ENCODE peak calls at places on chromosomes 16 and 17, in seven cellular contexts. Y, I, S, D, H, T and C are unnamed samples.

GRCh38 chr17:49696233-49696761 is 11.5 kb downstream of the SLC35B1 start:
- DNase-seq in H (peak), D (no peak), Y (peak), I (peak), T (peak), S (no peak), C (peak)

GRCh38 chr16:87229230-87230192 is 87.7 kb downstream of the C16orf95 start:
- DNase-seq in T (no peak), H (no peak), D (no peak), I (no peak), Y (no peak), S (no peak), C (no peak)

GRCh38 chr16:14284930-14285541 is 213.9 kb downstream of the MRTFB start:
- DNase-seq in I (peak), H (no peak), Y (no peak), S (peak), D (no peak), T (no peak), C (no peak)

GRCh38 chr17:28725166-28725659 is 820 bp downstream of the TLCD1 start:
- DNase-seq in T (no peak), D (no peak), S (no peak), H (no peak), I (no peak), Y (peak), C (no peak)

GRCh38 chr17:78535285-78536197 is 41.7 kb downstream of the DNAH17 start:
- DNase-seq in H (no peak), D (no peak), S (no peak), Y (no peak), I (no peak), T (no peak), C (no peak)

GRCh38 chr17:29019475-29020181 is 13.8 kb upstream of the SEZ6 start:
- DNase-seq in T (no peak), S (no peak), D (no peak), H (no peak), Y (no peak), I (peak), C (no peak)

GRCh38 chr17:34862384-34862783 is 98.9 kb downstream of the CCT6B start:
- DNase-seq in I (no peak), Y (no peak), T (no peak), S (no peak), H (no peak), D (no peak), C (peak)

GRCh38 chr16:85046472-85046916 is 18.9 kb downstream of the KIAA0513 start:
- DNase-seq in S (no peak), T (no peak), D (no peak), Y (no peak), H (no peak), I (peak), C (no peak)

GRCh38 chr16:62225675-62226074 is 189.4 kb upstream of the CDH8 start:
- DNase-seq in Y (peak), S (peak), H (no peak), T (peak), D (peak), I (peak), C (no peak)

GRCh38 chr17:54932711-54933110 is 32.1 kb downstream of the TOM1L1 start:
- DNase-seq in T (no peak), S (no peak), Y (no peak), H (no peak), D (no peak), I (no peak), C (no peak)

GRCh38 chr17:31598388-31598760 is 206.9 kb downstream of the RAB11FIP4 start:
- DNase-seq in T (no peak), S (no peak), D (no peak), Y (peak), I (no peak), H (no peak), C (peak)

GRCh38 chr17:81338301-81339179 is 43.4 kb upstream of the SLC38A10 start:
- DNase-seq in I (peak), D (no peak), T (no peak), S (no peak), Y (no peak), H (no peak), C (no peak)

GRCh38 chr16:79601092-79601977 is 798 bp upstream of the MAF start:
- DNase-seq in T (no peak), I (peak), H (peak), Y (peak), D (peak), S (no peak), C (peak)

GRCh38 chr16:85047867-85048455 is 20.4 kb downstream of the KIAA0513 start:
- DNase-seq in H (no peak), T (no peak), D (no peak), Y (no peak), S (no peak), I (no peak), C (no peak)

GRCh38 chr16:78034530-78034929 is 12.2 kb downstream of the CLEC3A start:
- DNase-seq in I (no peak), H (no peak), D (no peak), T (no peak), Y (no peak), S (no peak), C (no peak)